ENCODE peak calls at places on chromosomes 13 and 19, in six cellular contexts. One of them, this sample, is unnamed.

GRCh38 chr19:461664-462551 is 1.1 kb upstream of the SHC2 start:
- DNase-seq in spleen: no peak
- DNase-seq in stomach: peak
- DNase-seq in sigmoid colon: peak
- DNase-seq in H1: no peak
- DNase-seq in IMR-90: no peak
- DNase-seq in this sample: no peak

GRCh38 chr13:74306496-74306895 is 172.3 kb upstream of the KLF12 start:
- DNase-seq in IMR-90: peak
- DNase-seq in spleen: no peak
- DNase-seq in H1: no peak
- DNase-seq in stomach: no peak
- DNase-seq in sigmoid colon: no peak
- DNase-seq in this sample: no peak

GRCh38 chr19:16841391-16841926 is 12.3 kb downstream of the SIN3B start:
- DNase-seq in H1: no peak
- DNase-seq in spleen: no peak
- DNase-seq in stomach: no peak
- DNase-seq in sigmoid colon: no peak
- DNase-seq in IMR-90: no peak
- DNase-seq in this sample: no peak

GRCh38 chr19:50480281-50481111 is 3.8 kb upstream of the GARIN5A start:
- DNase-seq in stomach: no peak
- DNase-seq in H1: no peak
- DNase-seq in IMR-90: no peak
- DNase-seq in sigmoid colon: no peak
- DNase-seq in spleen: peak
- DNase-seq in this sample: no peak

GRCh38 chr19:40523322-40524047 is 53.2 kb upstream of the SHKBP1 start:
- DNase-seq in sigmoid colon: no peak
- DNase-seq in IMR-90: peak
- DNase-seq in stomach: peak
- DNase-seq in spleen: peak
- DNase-seq in H1: no peak
- DNase-seq in this sample: no peak

GRCh38 chr19:9877775-9878510 is 42.8 kb downstream of the PIN1 start:
- DNase-seq in spleen: no peak
- DNase-seq in IMR-90: peak
- DNase-seq in H1: no peak
- DNase-seq in stomach: no peak
- DNase-seq in sigmoid colon: no peak
- DNase-seq in this sample: no peak

GRCh38 chr13:46831588-46832194 is 34.7 kb upstream of the ESD start:
- DNase-seq in sigmoid colon: no peak
- DNase-seq in stomach: no peak
- DNase-seq in IMR-90: peak
- DNase-seq in spleen: no peak
- DNase-seq in H1: no peak
- DNase-seq in this sample: no peak

GRCh38 chr13:50916701-50917184 is 7.2 kb downstream of the RNASEH2B start:
- DNase-seq in sigmoid colon: no peak
- DNase-seq in spleen: no peak
- DNase-seq in IMR-90: no peak
- DNase-seq in stomach: no peak
- DNase-seq in H1: no peak
- DNase-seq in this sample: no peak

GRCh38 chr13:90696656-90697055 is 650.8 kb upstream of the MIR17HG start:
- DNase-seq in H1: no peak
- DNase-seq in spleen: no peak
- DNase-seq in sigmoid colon: no peak
- DNase-seq in stomach: no peak
- DNase-seq in IMR-90: peak
- DNase-seq in this sample: no peak

GRCh38 chr19:20313894-20314293 is 146.9 kb downstream of the ZNF486 start:
- DNase-seq in sigmoid colon: no peak
- DNase-seq in stomach: no peak
- DNase-seq in spleen: no peak
- DNase-seq in IMR-90: no peak
- DNase-seq in H1: no peak
- DNase-seq in this sample: no peak

GRCh38 chr19:55071913-55072312 is 3.8 kb upstream of the EPS8L1 start:
- DNase-seq in H1: no peak
- DNase-seq in stomach: no peak
- DNase-seq in IMR-90: no peak
- DNase-seq in spleen: no peak
- DNase-seq in sigmoid colon: no peak
- DNase-seq in this sample: no peak

GRCh38 chr13:77031869-77032268 is 4.9 kb upstream of the FBXL3 start:
- DNase-seq in sigmoid colon: no peak
- DNase-seq in IMR-90: no peak
- DNase-seq in spleen: no peak
- DNase-seq in stomach: no peak
- DNase-seq in H1: no peak
- DNase-seq in this sample: no peak

GRCh38 chr13:114038211-114038613 is 64.3 kb upstream of the C13orf46 start:
- DNase-seq in IMR-90: no peak
- DNase-seq in stomach: no peak
- DNase-seq in H1: no peak
- DNase-seq in spleen: no peak
- DNase-seq in sigmoid colon: no peak
- DNase-seq in this sample: no peak

GRCh38 chr13:58994778-58995177 is 1169.0 kb downstream of the DIAPH3 start:
- DNase-seq in sigmoid colon: no peak
- DNase-seq in spleen: no peak
- DNase-seq in IMR-90: no peak
- DNase-seq in H1: no peak
- DNase-seq in stomach: no peak
- DNase-seq in this sample: no peak

GRCh38 chr13:40137400-40137799 is 481.9 kb downstream of the COG6 start:
- DNase-seq in stomach: no peak
- DNase-seq in IMR-90: no peak
- DNase-seq in H1: no peak
- DNase-seq in sigmoid colon: no peak
- DNase-seq in spleen: no peak
- DNase-seq in this sample: no peak

GRCh38 chr19:32862741-32863140 is 6.8 kb downstream of the SLC7A9 start:
- DNase-seq in spleen: peak
- DNase-seq in IMR-90: no peak
- DNase-seq in H1: no peak
- DNase-seq in stomach: no peak
- DNase-seq in sigmoid colon: no peak
- DNase-seq in this sample: no peak

GRCh38 chr19:13150919-13151604 is 851 bp downstream of the IER2 start:
- DNase-seq in IMR-90: no peak
- DNase-seq in spleen: peak
- DNase-seq in sigmoid colon: no peak
- DNase-seq in stomach: no peak
- DNase-seq in H1: no peak
- DNase-seq in this sample: no peak

GRCh38 chr19:48613852-48614435 is 932 bp downstream of the FAM83E start:
- DNase-seq in stomach: no peak
- DNase-seq in spleen: no peak
- DNase-seq in sigmoid colon: no peak
- DNase-seq in H1: no peak
- DNase-seq in IMR-90: no peak
- DNase-seq in this sample: no peak

GRCh38 chr13:98565726-98566577 is 11.0 kb downstream of the STK24 start:
- DNase-seq in H1: no peak
- DNase-seq in IMR-90: no peak
- DNase-seq in spleen: peak
- DNase-seq in stomach: peak
- DNase-seq in sigmoid colon: peak
- DNase-seq in this sample: peak

GRCh38 chr19:48095637-48096175 is 14.9 kb downstream of the PLA2G4C start:
- DNase-seq in stomach: no peak
- DNase-seq in H1: no peak
- DNase-seq in spleen: no peak
- DNase-seq in sigmoid colon: no peak
- DNase-seq in IMR-90: peak
- DNase-seq in this sample: no peak

GRCh38 chr13:24036115-24036514 is 124.4 kb upstream of the SPATA13 start:
- DNase-seq in spleen: no peak
- DNase-seq in H1: no peak
- DNase-seq in IMR-90: peak
- DNase-seq in stomach: no peak
- DNase-seq in sigmoid colon: no peak
- DNase-seq in this sample: no peak

GRCh38 chr13:76991432-76991795 is 467 bp upstream of the CLN5 start:
- DNase-seq in sigmoid colon: peak
- DNase-seq in H1: no peak
- DNase-seq in spleen: peak
- DNase-seq in stomach: peak
- DNase-seq in IMR-90: no peak
- DNase-seq in this sample: no peak

GRCh38 chr13:106997219-106997618 is 429.3 kb upstream of the ARGLU1 start:
- DNase-seq in sigmoid colon: no peak
- DNase-seq in IMR-90: peak
- DNase-seq in H1: no peak
- DNase-seq in spleen: no peak
- DNase-seq in stomach: no peak
- DNase-seq in this sample: no peak
- H3K4me3 ChIP-seq in sigmoid colon: no peak
- H3K4me3 ChIP-seq in IMR-90: no peak
- H3K4me3 ChIP-seq in H1: no peak
- H3K4me3 ChIP-seq in spleen: no peak
- H3K4me3 ChIP-seq in stomach: no peak
- H3K4me3 ChIP-seq in this sample: no peak

GRCh38 chr13:79307433-79307861 is 98.6 kb downstream of the RBM26 start:
- DNase-seq in spleen: no peak
- DNase-seq in sigmoid colon: no peak
- DNase-seq in H1: no peak
- DNase-seq in IMR-90: peak
- DNase-seq in stomach: no peak
- DNase-seq in this sample: no peak
- TF ChIP-seq POLR2A in spleen: no peak
- TF ChIP-seq POLR2A in sigmoid colon: no peak
- TF ChIP-seq POLR2A in H1: no peak
- TF ChIP-seq POLR2A in IMR-90: no peak
- TF ChIP-seq POLR2A in stomach: no peak
- TF ChIP-seq POLR2A in this sample: no peak

GRCh38 chr13:44439615-44440014 is 66.0 kb downstream of the SERP2 start:
- DNase-seq in sigmoid colon: no peak
- DNase-seq in H1: no peak
- DNase-seq in stomach: no peak
- DNase-seq in spleen: no peak
- DNase-seq in IMR-90: no peak
- DNase-seq in this sample: no peak

GRCh38 chr13:44436589-44437337 is 63.1 kb downstream of the SERP2 start:
- DNase-seq in stomach: peak
- DNase-seq in spleen: peak
- DNase-seq in IMR-90: peak
- DNase-seq in H1: peak
- DNase-seq in sigmoid colon: peak
- DNase-seq in this sample: peak

GRCh38 chr13:44438234-44438579 is 64.6 kb downstream of the SERP2 start:
- DNase-seq in sigmoid colon: no peak
- DNase-seq in H1: no peak
- DNase-seq in spleen: no peak
- DNase-seq in IMR-90: no peak
- DNase-seq in stomach: no peak
- DNase-seq in this sample: no peak

GRCh38 chr13:44435142-44435982 is 61.7 kb downstream of the SERP2 start:
- DNase-seq in sigmoid colon: peak
- DNase-seq in H1: peak
- DNase-seq in IMR-90: peak
- DNase-seq in stomach: peak
- DNase-seq in spleen: peak
- DNase-seq in this sample: peak

DNA sequence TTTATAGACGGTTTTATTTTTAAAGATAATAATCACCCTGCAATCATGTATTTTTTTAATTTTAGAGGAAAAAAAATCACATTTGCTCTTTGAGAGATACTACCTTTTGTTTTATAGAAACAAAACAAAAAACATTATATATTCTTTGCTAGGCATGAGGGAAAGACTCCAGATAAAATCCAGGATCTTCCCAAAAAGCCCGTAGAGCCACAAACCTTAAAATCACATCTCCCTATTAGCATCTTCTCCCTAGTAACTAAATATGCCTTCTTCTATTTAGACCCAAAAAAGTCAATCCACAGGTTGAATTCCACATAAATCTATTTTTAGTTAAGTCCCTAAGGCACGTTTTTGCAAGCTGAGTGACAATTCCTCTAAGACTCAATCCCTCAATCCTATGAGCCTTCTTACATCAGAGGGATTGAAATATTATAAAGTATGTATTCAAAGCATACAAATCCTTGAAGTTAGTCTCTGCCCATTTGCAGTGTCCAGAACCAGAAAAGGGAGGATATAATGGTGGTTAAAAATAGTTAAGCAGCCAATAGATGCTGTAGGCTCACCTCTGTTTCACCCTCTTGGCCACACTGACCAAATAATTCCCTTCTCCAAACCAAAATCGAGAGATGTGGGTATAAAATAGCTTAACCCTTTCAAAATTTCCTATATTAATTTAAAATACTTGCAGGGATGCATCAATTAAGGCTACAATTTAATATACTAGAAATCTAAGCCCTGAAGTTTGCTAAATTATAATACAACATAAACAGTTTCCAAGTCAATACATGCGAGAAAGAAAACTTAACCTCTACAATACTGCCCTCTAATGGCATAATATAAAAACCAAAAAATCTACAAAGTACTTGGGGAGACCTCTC is 64.0 kb downstream of the SERP2 start:
- DNase-seq in stomach: no peak
- DNase-seq in IMR-90: peak
- DNase-seq in spleen: no peak
- DNase-seq in H1: no peak
- DNase-seq in sigmoid colon: no peak
- DNase-seq in this sample: no peak
- H3K4me3 ChIP-seq in stomach: peak
- H3K4me3 ChIP-seq in IMR-90: peak
- H3K4me3 ChIP-seq in spleen: peak
- H3K4me3 ChIP-seq in H1: peak
- H3K4me3 ChIP-seq in sigmoid colon: peak
- H3K4me3 ChIP-seq in this sample: peak

GRCh38 chr13:62251734-62252133 is 836.1 kb upstream of the PCDH20 start:
- DNase-seq in sigmoid colon: no peak
- DNase-seq in stomach: no peak
- DNase-seq in IMR-90: no peak
- DNase-seq in spleen: no peak
- DNase-seq in H1: no peak
- DNase-seq in this sample: no peak

GRCh38 chr13:62250501-62251175 is 835.0 kb upstream of the PCDH20 start:
- DNase-seq in spleen: no peak
- DNase-seq in IMR-90: no peak
- DNase-seq in H1: no peak
- DNase-seq in stomach: no peak
- DNase-seq in sigmoid colon: no peak
- DNase-seq in this sample: no peak

GRCh38 chr13:62243146-62243545 is 827.5 kb upstream of the PCDH20 start:
- DNase-seq in sigmoid colon: no peak
- DNase-seq in H1: no peak
- DNase-seq in stomach: no peak
- DNase-seq in spleen: no peak
- DNase-seq in IMR-90: no peak
- DNase-seq in this sample: no peak

DNA sequence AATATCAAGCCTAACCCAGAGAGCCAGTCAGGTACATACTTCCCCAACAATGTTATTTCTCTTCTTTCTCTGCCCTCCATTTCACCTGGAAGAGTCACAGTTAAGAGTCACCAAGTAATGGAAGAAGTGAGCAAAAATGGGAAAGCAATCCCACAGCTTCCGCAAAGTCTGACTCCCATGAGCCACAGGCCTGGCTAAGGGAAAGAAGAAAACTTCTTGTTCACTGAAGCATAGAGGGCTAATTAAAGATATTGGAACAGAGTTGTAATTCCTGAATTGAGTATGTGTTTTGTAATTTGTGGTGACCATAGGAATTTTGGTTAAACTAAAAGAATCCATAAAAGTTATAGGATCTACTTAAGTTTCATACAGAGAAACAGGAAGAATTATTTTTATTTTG is 830.9 kb upstream of the PCDH20 start:
- DNase-seq in stomach: no peak
- DNase-seq in spleen: no peak
- DNase-seq in sigmoid colon: no peak
- DNase-seq in H1: no peak
- DNase-seq in IMR-90: no peak
- DNase-seq in this sample: no peak
- TF ChIP-seq POLR2A in stomach: no peak
- TF ChIP-seq POLR2A in spleen: no peak
- TF ChIP-seq POLR2A in sigmoid colon: no peak
- TF ChIP-seq POLR2A in H1: no peak
- TF ChIP-seq POLR2A in IMR-90: no peak
- TF ChIP-seq POLR2A in this sample: no peak